ENCODE peak calls at places on chromosomes 11 and 22, in four cellular contexts. E, Y, V and P are unnamed samples.

GRCh38 chr11:57458410-57459111 is 1.8 kb upstream of the RTN4RL2 start:
- DNase-seq in E (peak; percentile 70), Y (no peak), V (peak; percentile 33), P (no peak)

GRCh38 chr11:84526250-84526649 is 1100.9 kb downstream of the DLG2 start:
- DNase-seq in E (no peak), Y (no peak), V (no peak), P (no peak)

GRCh38 chr11:101046947-101047346 is 82.7 kb downstream of the PGR start:
- DNase-seq in E (no peak), Y (no peak), V (no peak), P (no peak)

GRCh38 chr11:110505514-110506284 is 76.0 kb downstream of the FDX1 start:
- DNase-seq in E (no peak), Y (no peak), V (no peak), P (no peak)

GRCh38 chr22:49710746-49711145 is 116.9 kb downstream of the BRD1 start:
- DNase-seq in E (no peak), Y (no peak), V (no peak), P (no peak)

GRCh38 chr22:23215294-23216204 is 35.2 kb downstream of the BCR start:
- DNase-seq in E (no peak), Y (no peak), V (no peak), P (no peak)

GRCh38 chr11:65501530-65502273 is 2.9 kb downstream of the MALAT1 start:
- DNase-seq in E (peak; percentile 67), Y (no peak), V (peak; percentile 42), P (no peak)

GRCh38 chr22:48709976-48710375 is 1117.7 kb downstream of the BRD1 start:
- DNase-seq in E (no peak), Y (no peak), V (no peak), P (no peak)

GRCh38 chr22:35172452-35172851 is 84.8 kb upstream of the HMGXB4 start:
- DNase-seq in E (no peak), Y (no peak), V (no peak), P (no peak)

GRCh38 chr11:91630916-91631673 is 593.5 kb upstream of the FAT3 start:
- DNase-seq in E (no peak), Y (no peak), V (no peak), P (no peak)

GRCh38 chr22:44363214-44363979 is 50.6 kb upstream of the SHISAL1 start:
- DNase-seq in E (no peak), Y (peak; percentile 93), V (no peak), P (peak; percentile 97)

GRCh38 chr22:45496451-45496941 is 6.2 kb upstream of the FBLN1 start:
- DNase-seq in E (no peak), Y (no peak), V (no peak), P (no peak)

GRCh38 chr11:123194308-123195181 is 503 bp downstream of the CLMP start:
- DNase-seq in E (no peak), Y (no peak), V (no peak), P (peak; percentile 71)

GRCh38 chr11:17439316-17439782 is 37.3 kb downstream of the ABCC8 start:
- DNase-seq in E (no peak), Y (no peak), V (peak; percentile 13), P (no peak)

GRCh38 chr22:49995413-49996191 is 17.0 kb downstream of the IL17REL start:
- DNase-seq in E (no peak), Y (peak; percentile 57), V (no peak), P (no peak)

GRCh38 chr11:35174666-35175065 is 35.7 kb downstream of the CD44 start:
- DNase-seq in E (no peak), Y (no peak), V (no peak), P (no peak)

GRCh38 chr22:17802822-17803221 is 28.6 kb upstream of the BID start:
- DNase-seq in E (no peak), Y (no peak), V (no peak), P (no peak)

GRCh38 chr11:86983071-86983488 is 27.9 kb upstream of the FZD4 start:
- DNase-seq in E (no peak), Y (peak; percentile 57), V (no peak), P (no peak)

GRCh38 chr22:39128508-39128907 is 24.0 kb downstream of the CBX7 start:
- DNase-seq in E (no peak), Y (no peak), V (no peak), P (no peak)

GRCh38 chr22:26552466-26552865 is 37.5 kb downstream of the TPST2 start:
- DNase-seq in E (no peak), Y (no peak), V (no peak), P (no peak)

GRCh38 chr11:32602657-32603410 is 19.2 kb downstream of the EIF3M start:
- DNase-seq in E (no peak), Y (no peak), V (no peak), P (no peak)

GRCh38 chr11:94473177-94473799 is 20.4 kb downstream of the MRE11 start:
- DNase-seq in E (peak; percentile 73), Y (no peak), V (no peak), P (no peak)

GRCh38 chr11:44005956-44006355 is 41.8 kb upstream of the ACCSL start:
- DNase-seq in E (no peak), Y (no peak), V (no peak), P (peak; percentile 73)

GRCh38 chr11:101863361-101863760 is 51.4 kb upstream of the CEP126 start:
- DNase-seq in E (no peak), Y (no peak), V (no peak), P (no peak)

DNA sequence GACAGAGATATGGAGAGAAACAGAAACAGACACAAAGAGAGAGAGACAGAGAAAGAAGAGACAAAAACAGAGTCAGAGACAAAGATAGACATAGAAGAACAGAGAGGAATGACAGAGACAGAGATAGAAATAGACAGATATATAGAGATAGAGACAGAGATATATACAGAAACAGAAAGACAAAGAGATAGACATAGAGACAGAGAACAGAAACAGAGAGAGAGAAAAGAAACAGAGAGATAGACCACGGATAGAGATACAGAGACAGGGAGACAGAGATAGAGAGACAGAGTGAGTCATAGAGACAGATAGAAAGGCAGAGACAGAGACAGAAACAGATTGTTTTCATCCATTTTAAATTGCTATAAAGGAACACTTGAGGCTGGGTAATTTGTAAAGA is 12.3 kb upstream of the MPEG1 start:
- DNase-seq in E (no peak), Y (no peak), V (no peak), P (no peak)
- H3K27ac ChIP-seq in E (no peak overlapping the region), Y (no peak overlapping the region), V (no peak overlapping the region), P (no peak overlapping the region)

DNA sequence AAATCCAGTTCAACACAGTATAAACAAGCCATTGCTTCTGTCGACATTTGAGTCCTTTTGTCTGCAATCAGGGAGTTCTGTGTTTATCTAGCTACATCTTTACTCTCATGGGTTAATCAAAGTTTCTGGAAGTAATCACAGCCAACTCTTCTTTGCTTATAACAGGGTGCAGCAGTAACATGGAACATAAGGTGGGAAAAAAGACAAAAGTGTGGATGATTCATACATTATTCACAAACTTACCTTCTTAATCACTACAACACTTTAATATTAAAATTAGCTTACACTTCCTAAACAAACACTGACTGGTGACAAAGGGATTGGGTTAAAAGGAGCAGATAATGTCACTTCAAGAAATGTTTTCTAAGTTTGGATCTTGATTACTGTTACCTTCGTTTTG is 44.7 kb downstream of the SNX19 start:
- DNase-seq in E (no peak), Y (no peak), V (no peak), P (no peak)
- H3K27ac ChIP-seq in E (no peak overlapping the region), Y (no peak overlapping the region), V (no peak overlapping the region), P (peak overlapping the region; percentile 92)

DNA sequence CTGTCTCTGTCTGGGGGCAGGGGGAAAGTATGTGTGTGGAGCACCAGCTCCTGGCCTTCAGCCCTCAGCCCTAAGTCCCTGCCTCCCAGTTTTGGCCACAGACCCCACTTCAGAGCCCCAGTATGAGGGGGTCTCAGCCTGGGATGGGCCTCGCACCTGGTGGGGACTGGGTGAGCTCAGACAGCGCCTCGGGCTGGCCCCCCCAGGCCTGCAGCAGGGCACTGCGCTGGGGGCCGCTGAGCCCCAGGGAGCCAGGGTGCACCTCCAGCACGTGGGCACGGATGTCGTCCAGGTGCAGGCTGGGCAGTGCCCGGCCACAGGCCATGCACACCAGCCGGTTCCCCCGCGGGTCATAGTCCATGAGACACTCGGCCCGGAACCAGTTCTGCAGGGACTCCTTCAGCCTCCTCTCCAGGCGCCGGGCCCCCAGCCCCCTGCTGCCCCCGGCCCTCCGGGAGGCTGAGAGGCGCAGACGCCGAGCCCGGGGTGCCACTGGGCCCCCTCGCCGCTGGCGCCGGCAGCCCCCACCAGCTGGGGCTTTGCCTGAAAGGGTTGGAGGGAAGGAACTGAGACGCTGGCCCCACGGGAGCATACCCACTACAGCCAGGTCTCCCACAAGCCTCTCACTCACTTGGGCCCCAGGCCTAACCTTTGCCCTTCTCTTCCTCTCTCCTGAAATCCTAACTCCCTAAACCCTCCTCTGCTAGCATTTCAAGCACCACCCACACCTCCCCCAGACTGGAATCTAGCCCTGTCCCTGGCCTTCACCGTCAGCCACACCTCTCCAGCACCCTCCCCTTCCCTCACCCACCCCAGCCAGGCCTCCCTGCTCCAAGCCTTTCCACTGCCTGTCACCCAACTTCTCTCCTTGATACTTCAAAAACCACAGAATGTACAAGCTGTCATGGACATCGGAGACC is 3.6 kb downstream of the ZFTA start:
- DNase-seq in E (no peak), Y (peak; percentile 65), V (no peak), P (peak; percentile 74)
- H3K27ac ChIP-seq in E (no peak overlapping the region), Y (no peak overlapping the region), V (no peak overlapping the region), P (no peak overlapping the region)

DNA sequence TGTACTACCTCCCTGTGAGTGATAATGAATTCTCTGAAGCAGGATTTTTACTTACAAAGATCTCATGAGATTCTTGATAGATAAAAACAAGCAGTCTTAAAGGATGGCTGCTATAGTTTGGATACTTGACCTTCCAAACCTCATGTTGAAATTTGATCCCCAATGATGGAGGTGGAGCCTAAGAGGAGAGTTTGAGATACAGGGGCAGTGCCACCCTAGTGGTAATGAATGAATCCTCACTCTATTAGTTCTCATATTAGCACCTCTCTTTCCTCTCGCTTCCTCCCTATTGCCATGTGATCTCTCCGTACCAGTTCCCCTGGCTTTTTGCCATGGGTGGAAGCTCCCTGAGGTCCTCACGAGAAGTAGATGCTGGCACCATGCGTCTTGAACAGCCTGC is 37.9 kb upstream of the OR8B8 start:
- DNase-seq in E (peak; percentile 41), Y (no peak), V (no peak), P (no peak)
- H3K27ac ChIP-seq in E (no peak overlapping the region), Y (peak overlapping the region; percentile 94), V (no peak overlapping the region), P (no peak overlapping the region)

GRCh38 chr11:9138612-9139579 is 47.5 kb upstream of the SCUBE2 start:
- DNase-seq in E (no peak), Y (peak; percentile 77), V (no peak), P (no peak)
- H3K27ac ChIP-seq in E (no peak overlapping the region), Y (peak overlapping the region; percentile 55), V (no peak overlapping the region), P (peak overlapping the region; percentile 42)

GRCh38 chr11:11397043-11397415 is 44.0 kb upstream of the CSNK2A3 start:
- DNase-seq in E (no peak), Y (no peak), V (no peak), P (no peak)
- H3K27ac ChIP-seq in E (no peak overlapping the region), Y (no peak overlapping the region), V (no peak overlapping the region), P (peak overlapping the region; percentile 36)